ENCODE peak calls at places on chromosomes 2 and 18, in four cellular contexts. Q, A, K and Y are unnamed samples.

GRCh38 chr2:218223046-218223445 is 6.1 kb downstream of the ARPC2 start:
- DNase-seq in A (no peak), K (peak), Q (no peak), Y (no peak)

GRCh38 chr2:178125125-178125524 is 12.9 kb downstream of the RBM45 start:
- DNase-seq in A (no peak), K (no peak), Q (peak), Y (no peak)

GRCh38 chr2:241992753-241993152 is 123.2 kb downstream of the RTP5 start:
- DNase-seq in Q (no peak), A (no peak), K (no peak), Y (no peak)

GRCh38 chr2:217289909-217290283 is 430.0 kb upstream of the TNP1 start:
- DNase-seq in A (no peak), Q (peak), K (peak), Y (no peak)

GRCh38 chr2:37837576-37838335 is 87.3 kb upstream of the RMDN2 start:
- DNase-seq in A (no peak), K (peak), Q (peak), Y (no peak)

GRCh38 chr2:234191819-234192407 is 141.4 kb downstream of the SPP2 start:
- DNase-seq in K (peak), A (no peak), Q (peak), Y (no peak)

GRCh38 chr2:172066394-172066863 is 18.9 kb upstream of the DLX1 start:
- DNase-seq in A (no peak), Q (no peak), K (no peak), Y (no peak)

GRCh38 chr2:168490916-168491605 is 35.0 kb downstream of the CERS6 start:
- DNase-seq in Q (peak), K (no peak), A (no peak), Y (no peak)

GRCh38 chr18:59264136-59264571 is 9.1 kb downstream of the RAX start:
- DNase-seq in K (no peak), A (no peak), Q (peak), Y (peak)

GRCh38 chr2:18896106-18896505 is 306.7 kb upstream of the NT5C1B start:
- DNase-seq in A (no peak), Q (no peak), K (peak), Y (no peak)

GRCh38 chr2:217010173-217010572 is 150.3 kb upstream of the TNP1 start:
- DNase-seq in K (peak), Q (no peak), A (no peak), Y (no peak)

GRCh38 chr2:54895735-54896134 is 154.5 kb downstream of the RTN4 start:
- DNase-seq in K (peak), Q (no peak), A (no peak), Y (no peak)

GRCh38 chr2:11370377-11371098 is 26.1 kb upstream of the ROCK2 start:
- DNase-seq in K (peak), Q (no peak), A (no peak), Y (no peak)

GRCh38 chr2:177906041-177906718 is 166.4 kb downstream of the PDE11A start:
- DNase-seq in A (peak), Q (peak), K (peak), Y (peak)

GRCh38 chr18:73235491-73235890 is 367.7 kb upstream of the NETO1 start:
- DNase-seq in Q (peak), K (peak), A (peak), Y (no peak)

GRCh38 chr2:236394571-236394970 is 130.4 kb upstream of the ASB18 start:
- DNase-seq in Q (no peak), K (no peak), A (no peak), Y (peak)

GRCh38 chr2:47257837-47258436 is 102.8 kb upstream of the STPG4 start:
- DNase-seq in K (no peak), A (no peak), Q (no peak), Y (no peak)

GRCh38 chr18:78967692-78968091 is 11.9 kb upstream of the SALL3 start:
- DNase-seq in A (no peak), K (no peak), Q (no peak), Y (no peak)

GRCh38 chr18:10690376-10690775 is 164.5 kb downstream of the NAPG start:
- DNase-seq in K (no peak), Q (no peak), A (no peak), Y (no peak)

GRCh38 chr18:80243204-80243603 is 4.1 kb downstream of the PARD6G start:
- DNase-seq in Q (no peak), A (no peak), K (no peak), Y (no peak)

GRCh38 chr2:241760301-241760771 is 16.3 kb upstream of the GAL3ST2 start:
- DNase-seq in A (no peak), Q (no peak), K (no peak), Y (peak)

GRCh38 chr18:45050712-45051639 is 370.3 kb downstream of the SETBP1 start:
- DNase-seq in A (no peak), K (peak), Q (no peak), Y (no peak)

GRCh38 chr2:158969717-158970521 is 1.5 kb downstream of the TANC1 start:
- DNase-seq in A (no peak), Q (peak), K (peak), Y (peak)

GRCh38 chr2:117027646-117028045 is 786.8 kb upstream of the DDX18 start:
- DNase-seq in A (no peak), Q (no peak), K (no peak), Y (no peak)

GRCh38 chr2:214604861-214605260 is 194.0 kb downstream of the VWC2L start:
- DNase-seq in A (peak), Q (peak), K (peak), Y (no peak)

GRCh38 chr2:227308784-227309183 is 16.3 kb upstream of the MFF start:
- DNase-seq in A (no peak), Q (no peak), K (no peak), Y (no peak)

GRCh38 chr2:44745460-44745859 is 196.0 kb upstream of the SIX3 start:
- DNase-seq in K (no peak), A (no peak), Q (no peak), Y (no peak)

GRCh38 chr18:80200171-80200931 is 47.0 kb downstream of the PARD6G start:
- DNase-seq in Q (peak), A (no peak), K (peak), Y (peak)

GRCh38 chr18:50338122-50338521 is 36.7 kb upstream of the SKA1 start:
- DNase-seq in A (no peak), K (no peak), Q (no peak), Y (no peak)

GRCh38 chr18:31500161-31500688 is 2.2 kb downstream of the DSG2 start:
- DNase-seq in Q (no peak), K (no peak), A (no peak), Y (no peak)

GRCh38 chr18:10798727-10799435 is 273.1 kb downstream of the NAPG start:
- DNase-seq in A (no peak), K (peak), Q (no peak), Y (no peak)

GRCh38 chr18:32468147-32468845 is 2.4 kb downstream of the GAREM1 start:
- DNase-seq in Q (no peak), A (no peak), K (no peak), Y (no peak)

GRCh38 chr18:48826806-48827205 is 124.0 kb downstream of the SMAD7 start:
- DNase-seq in K (no peak), A (no peak), Q (no peak), Y (peak)

GRCh38 chr2:129707800-129708199 is 271.7 kb upstream of the RAB6C start:
- DNase-seq in A (no peak), Q (no peak), K (no peak), Y (no peak)

GRCh38 chr2:10591207-10591606 is 98.6 kb downstream of the NOL10 start:
- DNase-seq in K (peak), A (no peak), Q (peak), Y (no peak)

GRCh38 chr2:25276569-25277465 is 64.9 kb downstream of the DNMT3A start:
- DNase-seq in K (no peak), Q (peak), A (no peak), Y (peak)

GRCh38 chr2:237693281-237694039 is 66.1 kb downstream of the LRRFIP1 start:
- DNase-seq in K (peak), Q (peak), A (no peak), Y (no peak)

DNA sequence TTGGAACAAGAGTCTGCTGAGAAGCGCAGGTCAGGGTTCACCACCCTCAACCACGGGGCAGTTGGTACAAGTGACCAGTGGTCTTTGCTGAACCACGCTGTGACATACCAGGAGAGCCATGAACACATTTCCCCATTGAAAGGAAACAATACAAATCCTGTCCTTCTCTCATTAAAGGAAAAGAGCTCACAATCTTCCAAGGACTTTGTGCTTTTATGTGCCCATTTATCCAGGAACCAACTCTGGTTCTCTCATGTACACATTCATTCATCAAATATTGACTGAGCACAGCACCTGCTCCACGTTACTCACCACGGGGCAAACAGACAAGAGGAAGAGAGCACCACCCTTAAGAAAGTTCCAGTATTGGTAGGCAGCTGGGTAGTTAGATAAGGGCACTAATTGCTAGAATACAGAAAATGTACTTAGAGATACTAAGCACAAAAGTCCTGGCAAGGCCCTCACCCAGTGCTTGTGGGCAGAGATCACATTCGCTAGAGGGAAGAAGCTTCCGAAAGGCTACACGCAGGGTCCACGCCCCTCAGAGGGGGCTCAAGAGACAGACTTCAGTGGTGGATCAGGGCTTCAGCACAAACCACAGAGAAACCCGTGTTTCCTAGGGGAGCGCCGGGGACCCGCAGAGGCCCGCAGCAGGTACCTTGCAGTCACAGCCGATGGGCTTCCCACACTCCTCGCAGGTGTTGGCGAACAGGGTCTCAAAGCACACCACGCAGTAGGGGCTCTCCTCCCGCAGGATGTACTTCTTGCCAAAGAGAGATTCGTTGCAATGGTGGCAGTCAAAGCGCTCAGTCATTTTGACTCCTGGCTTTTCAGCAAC is 12.9 kb downstream of the FHL2 start:
- DNase-seq in Q (no peak), A (no peak), K (no peak), Y (no peak)
- H3K9ac ChIP-seq in Q (no peak), A (no peak), K (no peak), Y (no peak)

GRCh38 chr2:219441451-219442205 is 7.0 kb downstream of the SPEG start:
- DNase-seq in A (no peak), K (peak), Q (peak), Y (peak)

GRCh38 chr2:219442206-219443015 is 7.8 kb downstream of the SPEG start:
- DNase-seq in K (no peak), A (no peak), Q (no peak), Y (no peak)

GRCh38 chr2:219444566-219445091 is 10.0 kb downstream of the SPEG start:
- DNase-seq in K (no peak), A (no peak), Q (no peak), Y (no peak)

GRCh38 chr2:219443697-219444023 is 9.0 kb downstream of the SPEG start:
- DNase-seq in K (no peak), Q (no peak), A (no peak), Y (no peak)

DNA sequence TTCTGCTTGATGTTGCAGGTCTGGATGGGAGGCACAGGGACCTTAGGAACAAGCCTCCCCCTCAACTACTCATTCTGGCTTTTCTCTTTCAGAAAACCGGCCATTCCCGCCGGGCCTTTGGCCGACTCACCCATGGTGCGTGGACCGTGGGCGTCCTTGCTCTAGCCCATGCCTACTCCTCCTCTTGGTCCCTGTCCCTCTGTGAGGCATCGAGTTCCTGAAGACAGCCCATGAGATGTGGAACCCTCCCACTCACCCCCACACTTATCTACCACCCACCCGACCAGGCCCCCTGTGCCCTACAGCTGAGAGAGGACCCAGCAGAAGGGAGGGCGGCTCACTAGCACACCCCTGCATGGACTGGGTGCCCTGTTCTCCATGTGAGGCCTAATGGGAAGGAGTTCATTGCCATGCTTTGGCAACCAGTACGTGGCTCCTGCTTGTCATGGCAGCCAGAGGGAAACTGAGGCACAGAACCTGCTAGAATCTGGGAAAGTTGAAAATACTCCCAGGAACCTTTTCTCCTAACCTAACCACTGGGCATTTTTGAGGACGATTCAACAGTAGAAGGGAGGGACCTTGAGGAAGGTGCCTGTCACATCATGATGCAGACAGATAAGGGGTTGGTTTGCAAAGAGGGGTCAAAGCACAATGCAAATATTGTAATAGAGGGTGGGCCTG is 8.5 kb downstream of the SPEG start:
- DNase-seq in Q (no peak), A (no peak), K (peak), Y (no peak)
- H4K5ac ChIP-seq in Q (no peak), A (no peak), K (no peak), Y (no peak)

GRCh38 chr2:102267774-102268173 is 43.6 kb upstream of the IL1RL1 start:
- DNase-seq in Q (no peak), A (no peak), K (no peak), Y (no peak)
- H3K4ac ChIP-seq in Q (no peak), A (no peak), K (peak), Y (no peak)

GRCh38 chr2:100957971-100958653 is 44.0 kb upstream of the RPL31 start:
- DNase-seq in A (no peak), K (peak), Q (no peak), Y (no peak)
- H3K9ac ChIP-seq in A (no peak), K (no peak), Q (no peak), Y (no peak)

DNA sequence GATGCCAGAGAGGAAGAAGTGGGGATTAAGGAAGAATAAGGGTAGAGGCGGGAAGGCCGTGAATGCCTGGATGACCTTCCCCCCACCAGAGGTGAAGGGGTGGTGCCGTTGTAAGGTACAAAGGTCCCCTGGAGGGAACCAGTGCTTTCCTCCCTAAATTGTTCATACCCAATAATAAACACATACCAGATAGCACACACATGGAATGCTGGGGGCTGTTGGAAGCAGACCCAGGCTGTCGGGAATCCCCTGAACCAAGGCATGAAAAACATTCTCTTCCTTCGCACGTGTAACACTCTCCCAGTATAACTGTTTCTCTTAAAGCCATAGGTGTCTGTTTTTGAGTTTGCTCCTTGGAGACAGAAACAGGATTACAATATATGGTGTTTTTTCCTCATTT is 107.1 kb upstream of the CTAGE1 start:
- DNase-seq in Q (no peak), K (peak), A (no peak), Y (no peak)
- H4K5ac ChIP-seq in Q (no peak), K (no peak), A (no peak), Y (no peak)

GRCh38 chr2:65300134-65300771 is 72.6 kb downstream of the ACTR2 start:
- DNase-seq in Q (no peak), K (peak), A (no peak), Y (no peak)

GRCh38 chr2:65298089-65298488 is 70.5 kb downstream of the ACTR2 start:
- DNase-seq in Q (no peak), A (no peak), K (no peak), Y (no peak)

GRCh38 chr2:65296971-65297370 is 69.3 kb downstream of the ACTR2 start:
- DNase-seq in A (no peak), Q (no peak), K (no peak), Y (no peak)

GRCh38 chr2:65299246-65299645 is 71.6 kb downstream of the ACTR2 start:
- DNase-seq in K (peak), A (no peak), Q (no peak), Y (no peak)

DNA sequence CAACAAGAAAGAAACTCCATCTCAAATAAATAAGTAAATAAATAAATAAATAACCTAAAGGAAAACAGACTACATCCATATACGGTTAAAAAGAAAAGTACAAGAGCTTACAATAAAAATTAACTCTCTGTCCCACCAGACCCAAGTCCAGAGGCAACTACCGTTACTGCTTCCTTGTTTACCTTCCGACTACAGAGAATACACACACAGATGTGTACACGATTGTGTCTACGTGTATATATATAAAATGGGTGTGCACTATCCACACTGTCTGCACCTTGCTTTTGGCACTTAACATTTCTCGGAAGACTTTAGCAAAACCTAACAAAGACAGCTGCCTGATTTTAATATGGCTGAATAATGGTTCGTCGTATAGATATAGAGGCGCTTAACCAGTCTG is 69.9 kb downstream of the ACTR2 start:
- DNase-seq in K (no peak), Q (no peak), A (no peak), Y (no peak)
- H3K4ac ChIP-seq in K (no peak), Q (no peak), A (no peak), Y (no peak)

DNA sequence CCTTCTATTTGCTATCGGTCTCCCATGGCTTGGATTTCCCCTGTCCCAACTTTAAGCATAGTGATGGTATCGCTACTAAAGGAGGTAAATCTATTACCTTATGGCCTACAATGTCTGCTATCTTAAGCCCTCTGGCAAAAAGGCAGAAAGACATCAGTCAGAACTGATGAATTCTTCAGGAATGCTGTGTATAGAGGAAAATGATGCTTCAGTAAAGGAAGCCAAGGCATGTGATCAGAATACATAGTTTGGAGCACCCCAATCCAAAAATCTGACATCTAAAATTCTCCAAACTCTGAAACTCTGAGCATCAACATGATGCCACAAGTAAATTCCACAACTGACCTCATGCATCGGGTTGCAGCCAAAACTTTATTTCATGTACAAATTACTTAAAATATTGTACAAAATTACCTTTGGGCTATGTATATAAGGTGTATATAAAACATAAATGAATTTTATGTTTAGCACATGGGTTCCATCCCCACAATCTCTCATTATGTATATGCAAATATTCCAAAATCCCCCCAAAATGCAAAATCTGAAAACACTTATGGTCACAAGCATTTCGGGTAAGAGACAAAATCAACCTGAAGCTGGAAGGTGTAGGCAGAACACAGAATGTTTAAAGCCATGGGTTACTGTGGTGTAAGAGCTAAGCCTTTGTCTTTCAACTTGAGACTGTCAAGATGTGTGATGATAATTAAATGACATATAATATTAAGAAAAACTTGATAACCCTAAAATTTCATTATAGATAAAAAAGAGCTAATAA is 66.2 kb downstream of the CUL3 start:
- DNase-seq in Q (peak), K (peak), A (no peak), Y (no peak)
- H3K9ac ChIP-seq in Q (no peak), K (no peak), A (no peak), Y (no peak)

GRCh38 chr2:17086990-17087389 is 421.4 kb upstream of the CYRIA start:
- DNase-seq in K (no peak), Q (no peak), A (no peak), Y (no peak)
- H4K5ac ChIP-seq in K (no peak), Q (no peak), A (no peak), Y (no peak)